ENCODE peak calls at places on chromosomes 16 and 17, in nine cellular contexts. T, O, J, L, S, Z, X, V and M are unnamed samples.

GRCh38 chr16:72937360-72937759 is 110.6 kb downstream of the ZFHX3 start:
- DNase-seq in T (no peak), O (no peak), J (no peak), L (no peak), S (no peak), Z (no peak), X (no peak), V (no peak), M (no peak)

GRCh38 chr16:59573528-59574271 is 839.6 kb upstream of the GOT2 start:
- DNase-seq in T (no peak), O (peak), J (peak), L (no peak), S (no peak), Z (no peak), X (no peak), V (no peak), M (peak)

GRCh38 chr16:2963074-2963610 is 933 bp upstream of the KREMEN2 start:
- DNase-seq in T (no peak), O (no peak), J (no peak), L (no peak), S (no peak), Z (no peak), X (no peak), V (no peak), M (no peak)

GRCh38 chr16:4947722-4948503 is 10.2 kb upstream of the SEC14L5 start:
- DNase-seq in T (no peak), O (no peak), J (no peak), L (no peak), S (no peak), Z (no peak), X (no peak), V (no peak), M (no peak)

GRCh38 chr17:38559880-38560230 is 45.9 kb downstream of the SRCIN1 start:
- DNase-seq in T (no peak), O (no peak), J (no peak), L (no peak), S (no peak), Z (no peak), X (no peak), V (no peak), M (no peak)

GRCh38 chr17:5793899-5794298 is 209.6 kb upstream of the NLRP1 start:
- DNase-seq in T (no peak), O (no peak), J (no peak), L (no peak), S (no peak), Z (no peak), X (no peak), V (no peak), M (peak)

GRCh38 chr16:19417640-19418039 is at the start of gene TMC5:
- DNase-seq in T (no peak), O (no peak), J (no peak), L (no peak), S (no peak), Z (peak), X (no peak), V (no peak), M (no peak)

GRCh38 chr17:76416899-76417298 is 32.5 kb downstream of the SPHK1 start:
- DNase-seq in T (no peak), O (no peak), J (no peak), L (no peak), S (no peak), Z (no peak), X (no peak), V (no peak), M (no peak)

GRCh38 chr16:31206776-31207175 is 4.2 kb upstream of the PYCARD start:
- DNase-seq in T (no peak), O (no peak), J (no peak), L (no peak), S (no peak), Z (no peak), X (no peak), V (no peak), M (no peak)

GRCh38 chr16:86044241-86044671 is 145.3 kb downstream of the IRF8 start:
- DNase-seq in T (peak), O (peak), J (peak), L (peak), S (no peak), Z (peak), X (peak), V (peak), M (peak)

GRCh38 chr17:56679148-56679766 is 85.8 kb downstream of the NOG start:
- DNase-seq in T (no peak), O (peak), J (no peak), L (peak), S (no peak), Z (peak), X (peak), V (peak), M (peak)

GRCh38 chr17:11719852-11720251 is 121.6 kb downstream of the DNAH9 start:
- DNase-seq in T (no peak), O (no peak), J (no peak), L (no peak), S (no peak), Z (no peak), X (no peak), V (no peak), M (no peak)